ENCODE peak calls at places on chromosomes 5 and 9, in ten cellular contexts. One of them, this sample, is unnamed.

GRCh38 chr9:133842174-133842573 is 104.0 kb upstream of the SARDH start:
- DNase-seq in CD8-positive, alpha-beta memory T cell: no peak
- DNase-seq in tibial nerve: peak
- DNase-seq in astrocyte of the cerebellum: no peak
- DNase-seq in amygdala: no peak
- DNase-seq in stimulated activated CD4-positive, alpha-beta T cell treated with anti-CD3 and anti-CD28 coated beads, Interleukin-2, amount 100 ng/mL, for 24 hours: no peak
- DNase-seq in HuH-7: no peak
- DNase-seq in NCI-H774: no peak
- DNase-seq in GM03348: no peak
- DNase-seq in T-cell: no peak
- DNase-seq in this sample: peak

GRCh38 chr9:127871531-127871930 is 5.9 kb downstream of the AK1 start:
- DNase-seq in stimulated activated CD4-positive, alpha-beta T cell treated with anti-CD3 and anti-CD28 coated beads, Interleukin-2, amount 100 ng/mL, for 24 hours: no peak
- DNase-seq in astrocyte of the cerebellum: no peak
- DNase-seq in GM03348: no peak
- DNase-seq in T-cell: no peak
- DNase-seq in CD8-positive, alpha-beta memory T cell: no peak
- DNase-seq in amygdala: no peak
- DNase-seq in HuH-7: no peak
- DNase-seq in NCI-H774: no peak
- DNase-seq in tibial nerve: no peak
- DNase-seq in this sample: no peak

GRCh38 chr9:73151653-73152382 is at the start of gene ANXA1:
- DNase-seq in CD8-positive, alpha-beta memory T cell: no peak
- DNase-seq in HuH-7: no peak
- DNase-seq in stimulated activated CD4-positive, alpha-beta T cell treated with anti-CD3 and anti-CD28 coated beads, Interleukin-2, amount 100 ng/mL, for 24 hours: no peak
- DNase-seq in tibial nerve: peak
- DNase-seq in T-cell: no peak
- DNase-seq in NCI-H774: no peak
- DNase-seq in astrocyte of the cerebellum: peak
- DNase-seq in GM03348: peak
- DNase-seq in amygdala: no peak
- DNase-seq in this sample: peak

GRCh38 chr9:134338394-134339182 is 12.3 kb downstream of the RXRA start:
- DNase-seq in CD8-positive, alpha-beta memory T cell: no peak
- DNase-seq in HuH-7: no peak
- DNase-seq in NCI-H774: no peak
- DNase-seq in amygdala: peak
- DNase-seq in T-cell: no peak
- DNase-seq in stimulated activated CD4-positive, alpha-beta T cell treated with anti-CD3 and anti-CD28 coated beads, Interleukin-2, amount 100 ng/mL, for 24 hours: no peak
- DNase-seq in GM03348: no peak
- DNase-seq in tibial nerve: no peak
- DNase-seq in astrocyte of the cerebellum: no peak
- DNase-seq in this sample: no peak

GRCh38 chr5:31824886-31825774 is 186.2 kb downstream of the PDZD2 start:
- DNase-seq in tibial nerve: peak
- DNase-seq in amygdala: peak
- DNase-seq in HuH-7: peak
- DNase-seq in T-cell: peak
- DNase-seq in NCI-H774: peak
- DNase-seq in astrocyte of the cerebellum: peak
- DNase-seq in stimulated activated CD4-positive, alpha-beta T cell treated with anti-CD3 and anti-CD28 coated beads, Interleukin-2, amount 100 ng/mL, for 24 hours: peak
- DNase-seq in CD8-positive, alpha-beta memory T cell: no peak
- DNase-seq in GM03348: peak
- DNase-seq in this sample: peak

GRCh38 chr9:91465420-91465819 is 41.8 kb upstream of the NFIL3 start:
- DNase-seq in CD8-positive, alpha-beta memory T cell: no peak
- DNase-seq in tibial nerve: no peak
- DNase-seq in GM03348: no peak
- DNase-seq in amygdala: no peak
- DNase-seq in stimulated activated CD4-positive, alpha-beta T cell treated with anti-CD3 and anti-CD28 coated beads, Interleukin-2, amount 100 ng/mL, for 24 hours: no peak
- DNase-seq in HuH-7: no peak
- DNase-seq in astrocyte of the cerebellum: no peak
- DNase-seq in NCI-H774: no peak
- DNase-seq in T-cell: no peak
- DNase-seq in this sample: no peak

GRCh38 chr9:136588663-136589464 is 43.0 kb upstream of the NOTCH1 start:
- DNase-seq in stimulated activated CD4-positive, alpha-beta T cell treated with anti-CD3 and anti-CD28 coated beads, Interleukin-2, amount 100 ng/mL, for 24 hours: no peak
- DNase-seq in CD8-positive, alpha-beta memory T cell: no peak
- DNase-seq in amygdala: no peak
- DNase-seq in HuH-7: no peak
- DNase-seq in GM03348: no peak
- DNase-seq in tibial nerve: no peak
- DNase-seq in T-cell: no peak
- DNase-seq in astrocyte of the cerebellum: no peak
- DNase-seq in NCI-H774: no peak
- DNase-seq in this sample: no peak

GRCh38 chr9:101326501-101326900 is 58.3 kb downstream of the BAAT start:
- DNase-seq in T-cell: no peak
- DNase-seq in stimulated activated CD4-positive, alpha-beta T cell treated with anti-CD3 and anti-CD28 coated beads, Interleukin-2, amount 100 ng/mL, for 24 hours: no peak
- DNase-seq in tibial nerve: no peak
- DNase-seq in NCI-H774: peak
- DNase-seq in amygdala: no peak
- DNase-seq in HuH-7: no peak
- DNase-seq in GM03348: no peak
- DNase-seq in CD8-positive, alpha-beta memory T cell: no peak
- DNase-seq in astrocyte of the cerebellum: no peak
- DNase-seq in this sample: peak

GRCh38 chr9:35079426-35080341 is at the start of gene FANCG:
- DNase-seq in HuH-7: peak
- DNase-seq in amygdala: peak
- DNase-seq in CD8-positive, alpha-beta memory T cell: peak
- DNase-seq in T-cell: peak
- DNase-seq in GM03348: peak
- DNase-seq in astrocyte of the cerebellum: peak
- DNase-seq in tibial nerve: peak
- DNase-seq in NCI-H774: peak
- DNase-seq in stimulated activated CD4-positive, alpha-beta T cell treated with anti-CD3 and anti-CD28 coated beads, Interleukin-2, amount 100 ng/mL, for 24 hours: peak
- DNase-seq in this sample: peak

GRCh38 chr9:2655411-2655901 is 33.9 kb downstream of the VLDLR start:
- DNase-seq in tibial nerve: no peak
- DNase-seq in HuH-7: no peak
- DNase-seq in stimulated activated CD4-positive, alpha-beta T cell treated with anti-CD3 and anti-CD28 coated beads, Interleukin-2, amount 100 ng/mL, for 24 hours: peak
- DNase-seq in T-cell: no peak
- DNase-seq in astrocyte of the cerebellum: peak
- DNase-seq in amygdala: no peak
- DNase-seq in CD8-positive, alpha-beta memory T cell: peak
- DNase-seq in NCI-H774: no peak
- DNase-seq in GM03348: peak
- DNase-seq in this sample: no peak

GRCh38 chr9:132744881-132745761 is 74.9 kb downstream of the GTF3C4 start:
- DNase-seq in HuH-7: no peak
- DNase-seq in stimulated activated CD4-positive, alpha-beta T cell treated with anti-CD3 and anti-CD28 coated beads, Interleukin-2, amount 100 ng/mL, for 24 hours: no peak
- DNase-seq in NCI-H774: no peak
- DNase-seq in CD8-positive, alpha-beta memory T cell: no peak
- DNase-seq in GM03348: no peak
- DNase-seq in amygdala: no peak
- DNase-seq in tibial nerve: no peak
- DNase-seq in T-cell: no peak
- DNase-seq in astrocyte of the cerebellum: no peak
- DNase-seq in this sample: no peak

This sample was measured in LNCaP clone FGC.